ENCODE peak calls at places on chromosomes 5 and 9, in ten cellular contexts. R, O, P, B, K, H, M, W, I and N are unnamed samples. For H3K9me3 and H3K4me1, the result is how much of the 10 kb centered on the place peaks cover.

GRCh38 chr9:35760651-35761050 is 6.6 kb upstream of the MSMP start:
- DNase-seq in R (no peak), O (no peak), P (no peak), B (peak), K (no peak), H (no peak), M (no peak), W (no peak), I (no peak), N (no peak)

GRCh38 chr9:115261656-115262081 is 143.7 kb upstream of the TNC start:
- DNase-seq in R (no peak), O (no peak), P (no peak), B (no peak), K (peak), H (no peak), M (no peak), W (no peak), I (no peak), N (no peak)

GRCh38 chr5:172828911-172829431 is 5.1 kb upstream of the ERGIC1 start:
- DNase-seq in R (peak), O (peak), P (no peak), B (peak), K (peak), H (no peak), M (no peak), W (no peak), I (no peak), N (no peak)

GRCh38 chr5:100889165-100889564 is 13.9 kb downstream of the ST8SIA4 start:
- DNase-seq in R (no peak), O (no peak), P (no peak), B (no peak), K (no peak), H (no peak), M (no peak), W (no peak), I (no peak), N (no peak)

GRCh38 chr5:106127985-106128384 is 1542.8 kb downstream of the EFNA5 start:
- DNase-seq in R (no peak), O (no peak), P (no peak), B (no peak), K (no peak), H (no peak), M (no peak), W (no peak), I (no peak), N (no peak)

GRCh38 chr9:136296434-136297015 is 7.4 kb downstream of the CCDC187 start:
- DNase-seq in R (no peak), O (no peak), P (no peak), B (no peak), K (no peak), H (no peak), M (no peak), W (no peak), I (no peak), N (no peak)

GRCh38 chr9:93130861-93131481 is 3.1 kb downstream of the NINJ1 start:
- DNase-seq in R (no peak), O (no peak), P (no peak), B (peak), K (no peak), H (no peak), M (no peak), W (no peak), I (peak), N (no peak)

GRCh38 chr9:120894404-120895226 is 17.6 kb upstream of the PHF19 start:
- DNase-seq in R (peak), O (peak), P (no peak), B (no peak), K (peak), H (no peak), M (peak), W (peak), I (no peak), N (no peak)

GRCh38 chr5:53211799-53212198 is 102.2 kb upstream of the MOCS2 start:
- DNase-seq in R (no peak), O (peak), P (no peak), B (no peak), K (peak), H (no peak), M (no peak), W (no peak), I (no peak), N (no peak)

GRCh38 chr5:38968665-38969064 is 105.5 kb downstream of the RICTOR start:
- DNase-seq in R (no peak), O (no peak), P (no peak), B (no peak), K (no peak), H (no peak), M (no peak), W (no peak), I (no peak), N (no peak)
- H3K9me3 ChIP-seq in R (under half), O (under half), P (under half), B (under half), K (under half), H (under half), M (under half), W (under half), I (under half), N (under half)

GRCh38 chr5:35880166-35880565 is 23.5 kb downstream of the IL7R start:
- DNase-seq in R (no peak), O (no peak), P (no peak), B (no peak), K (no peak), H (no peak), M (no peak), W (no peak), I (no peak), N (no peak)
- H3K4me1 ChIP-seq in R (under half), O (under half), P (under half), B (under half), K (under half), H (under half), M (under half), W (under half), I (under half), N (under half)

GRCh38 chr5:179613460-179614071 is 9.9 kb downstream of the HNRNPH1 start:
- DNase-seq in R (no peak), O (no peak), P (no peak), B (no peak), K (no peak), H (no peak), M (no peak), W (no peak), I (no peak), N (no peak)
- H3K9me3 ChIP-seq in R (under half), O (under half), P (under half), B (under half), K (under half), H (under half), M (under half), W (under half), I (under half), N (under half)

GRCh38 chr5:113181409-113181808 is 204.8 kb downstream of the DCP2 start:
- DNase-seq in R (no peak), O (no peak), P (no peak), B (no peak), K (no peak), H (no peak), M (no peak), W (no peak), I (no peak), N (no peak)
- H3K4me1 ChIP-seq in R (under half), O (under half), P (under half), B (under half), K (under half), H (under half), M (under half), W (under half), I (under half), N (under half)

DNA sequence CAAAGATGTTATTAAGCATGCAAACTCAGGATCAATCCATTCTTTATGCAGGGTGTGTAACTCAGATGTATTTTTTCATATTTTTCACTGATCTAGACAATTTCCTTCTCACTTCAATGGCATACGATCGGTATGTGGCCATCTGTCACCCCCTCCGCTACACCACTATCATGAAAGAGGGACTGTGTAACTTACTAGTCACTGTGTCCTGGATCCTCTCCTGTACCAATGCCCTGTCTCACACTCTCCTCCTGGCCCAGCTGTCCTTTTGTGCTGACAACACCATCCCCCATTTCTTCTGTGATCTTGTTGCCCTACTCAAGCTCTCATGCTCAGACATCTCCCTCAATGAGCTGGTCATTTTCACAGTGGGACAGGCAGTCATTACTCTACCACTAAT is 435 bp downstream of the OR1J4 start:
- DNase-seq in R (no peak), O (no peak), P (no peak), B (no peak), K (no peak), H (no peak), M (no peak), W (no peak), I (no peak), N (no peak)
- H3K9me3 ChIP-seq in R (under half), O (under half), P (under half), B (under half), K (under half), H (under half), M (under half), W (under half), I (under half), N (under half)

DNA sequence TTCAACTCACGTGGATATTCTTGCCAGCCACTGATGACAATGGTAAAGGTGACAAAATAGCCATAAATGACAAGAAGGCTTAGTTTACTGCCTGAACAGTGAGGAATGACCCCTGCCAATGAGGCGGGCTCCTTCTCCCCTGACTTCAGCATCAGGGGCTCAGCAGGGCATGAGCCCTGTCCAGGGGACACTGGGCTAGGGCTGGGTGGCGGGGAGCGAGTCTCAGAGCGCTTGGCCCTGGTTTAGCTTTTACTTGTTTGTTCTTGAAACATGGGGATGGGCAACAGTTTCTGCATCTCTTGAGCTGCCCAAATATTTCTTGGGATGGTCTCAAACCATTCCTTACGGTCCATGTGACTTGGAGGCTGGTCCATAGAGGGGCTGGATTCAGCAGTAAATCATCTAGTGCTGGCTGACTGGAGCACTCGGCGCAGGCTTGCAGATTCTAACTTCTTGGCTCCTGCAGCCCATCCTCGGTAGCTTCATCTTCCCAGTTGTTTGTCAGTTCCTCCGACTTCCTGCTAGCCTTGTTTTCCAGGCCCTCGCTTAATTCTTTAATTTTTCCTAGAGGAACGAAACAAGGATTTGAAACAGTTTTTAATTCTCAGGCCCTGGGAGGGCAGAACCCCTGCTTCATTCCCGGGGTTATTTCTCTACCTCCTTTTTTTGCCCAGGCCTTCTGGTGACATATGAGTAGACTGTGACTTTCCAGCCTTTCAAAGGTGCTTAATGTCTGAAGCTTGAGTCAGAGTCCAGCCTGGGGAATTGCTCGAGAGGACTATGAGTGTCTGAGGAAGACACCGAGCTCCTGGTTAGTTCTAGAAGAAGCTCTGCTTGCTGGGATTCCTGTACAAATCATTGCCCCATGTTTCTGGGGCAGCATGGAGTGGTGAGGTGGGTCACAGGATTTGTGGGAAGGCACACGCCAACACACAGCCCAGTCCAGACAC is 4.5 kb upstream of the HMCN2 start:
- DNase-seq in R (no peak), O (no peak), P (peak), B (no peak), K (peak), H (no peak), M (no peak), W (no peak), I (no peak), N (no peak)
- H3K4me1 ChIP-seq in R (under half), O (under half), P (under half), B (under half), K (under half), H (under half), M (under half), W (under half), I (under half), N (under half)

DNA sequence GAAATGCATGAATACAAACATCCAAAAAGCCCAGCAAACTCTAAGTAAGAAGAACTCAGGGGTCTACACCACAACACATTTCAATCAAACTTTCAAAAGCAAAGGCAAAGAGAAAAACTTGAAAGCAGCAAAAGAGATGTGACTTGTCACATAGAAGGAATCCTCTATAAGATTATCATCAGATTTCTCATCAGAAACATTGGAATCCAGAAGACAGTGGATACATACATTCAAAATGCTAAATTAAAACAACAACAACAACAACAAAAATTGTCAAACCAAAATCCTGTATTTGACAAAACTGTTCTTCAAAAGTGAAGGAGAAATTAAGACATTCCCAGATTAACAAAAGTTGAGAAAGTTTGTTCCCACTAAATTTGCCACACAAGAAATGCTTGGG is 362.7 kb downstream of the ZNF608 start:
- DNase-seq in R (no peak), O (no peak), P (no peak), B (no peak), K (no peak), H (no peak), M (no peak), W (no peak), I (no peak), N (no peak)
- H3K9me3 ChIP-seq in R (under half), O (under half), P (under half), B (under half), K (under half), H (under half), M (under half), W (under half), I (under half), N (under half)

DNA sequence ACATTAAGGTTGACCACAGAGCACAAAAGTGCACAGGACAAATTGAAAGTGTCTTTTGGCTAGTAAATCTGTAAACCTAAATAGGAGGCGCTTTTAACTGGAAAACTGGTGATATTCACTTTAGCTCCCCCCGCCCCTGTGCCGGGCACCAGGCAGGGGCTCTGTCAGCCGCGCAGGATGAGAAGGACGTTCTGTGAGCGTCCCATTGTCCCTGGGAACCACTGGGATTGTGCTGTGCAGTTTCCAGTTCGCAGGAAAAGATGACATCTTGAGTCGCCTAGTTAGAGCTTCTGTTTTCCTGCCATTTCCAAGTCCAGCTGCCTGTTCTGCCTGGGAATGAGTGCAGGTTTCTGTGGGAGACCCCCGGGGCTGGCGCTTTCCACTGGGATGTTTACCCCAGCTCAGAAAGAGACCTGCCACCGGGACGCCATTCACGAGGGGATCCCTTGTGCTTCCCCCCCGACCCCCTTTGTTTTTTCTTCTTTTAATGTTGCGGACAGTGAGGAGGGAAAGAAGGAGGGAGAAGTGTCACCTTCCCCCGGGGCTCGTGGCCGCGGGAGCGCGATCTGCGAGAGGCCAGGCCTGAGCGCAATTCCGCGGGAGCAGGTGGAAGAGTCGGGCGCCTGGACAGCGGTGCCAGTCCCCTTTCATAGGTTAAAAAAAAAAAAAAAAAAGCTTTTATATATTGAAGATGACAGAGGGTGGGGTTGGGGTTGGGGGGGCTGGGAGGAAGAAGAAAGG is 121.5 kb downstream of the RMI1 start:
- DNase-seq in R (no peak), O (no peak), P (no peak), B (no peak), K (no peak), H (no peak), M (no peak), W (no peak), I (no peak), N (no peak)
- H3K4me1 ChIP-seq in R (under half), O (under half), P (under half), B (under half), K (under half), H (under half), M (under half), W (under half), I (under half), N (under half)